ENCODE peak calls at places on chromosomes 5 and 9, in ten cellular contexts. A, Z, S, X, I, U, W, L, Y and F are unnamed samples.

GRCh38 chr5:39699164-39699563 is 274.4 kb upstream of the DAB2 start:
- DNase-seq in A (no peak), Z (no peak), S (no peak), X (no peak), I (no peak), U (no peak), W (no peak), L (no peak), Y (no peak), F (no peak)

GRCh38 chr5:146797683-146798082 is 80.9 kb downstream of the PPP2R2B start:
- DNase-seq in A (no peak), Z (no peak), S (no peak), X (no peak), I (no peak), U (no peak), W (no peak), L (no peak), Y (peak), F (no peak)

GRCh38 chr5:164600166-164600715 is 1094.8 kb downstream of the MAT2B start:
- DNase-seq in A (no peak), Z (no peak), S (no peak), X (no peak), I (peak), U (no peak), W (no peak), L (no peak), Y (no peak), F (no peak)

GRCh38 chr9:94805585-94805984 is 79.1 kb downstream of the AOPEP start:
- DNase-seq in A (no peak), Z (no peak), S (no peak), X (no peak), I (peak), U (no peak), W (peak), L (no peak), Y (no peak), F (no peak)

GRCh38 chr5:88882321-88883038 is 504 bp downstream of the MEF2C start:
- DNase-seq in A (no peak), Z (no peak), S (no peak), X (no peak), I (no peak), U (no peak), W (no peak), L (no peak), Y (no peak), F (peak)

GRCh38 chr5:110354341-110354740 is 372.1 kb downstream of the TMEM232 start:
- DNase-seq in A (peak), Z (no peak), S (no peak), X (no peak), I (no peak), U (no peak), W (no peak), L (no peak), Y (no peak), F (no peak)

GRCh38 chr5:137304227-137304874 is 194.8 kb downstream of the SPOCK1 start:
- DNase-seq in A (no peak), Z (no peak), S (no peak), X (no peak), I (no peak), U (no peak), W (no peak), L (peak), Y (peak), F (no peak)

GRCh38 chr5:150305577-150305976 is 2.9 kb upstream of the ARSI start:
- DNase-seq in A (no peak), Z (no peak), S (no peak), X (no peak), I (no peak), U (no peak), W (no peak), L (no peak), Y (no peak), F (no peak)

GRCh38 chr5:138752341-138752950 is 779 bp upstream of the CTNNA1 start:
- DNase-seq in A (no peak), Z (no peak), S (no peak), X (no peak), I (peak), U (peak), W (peak), L (peak), Y (no peak), F (peak)

GRCh38 chr5:159442210-159442850 is 112.0 kb upstream of the IL12B start:
- DNase-seq in A (no peak), Z (no peak), S (no peak), X (no peak), I (no peak), U (no peak), W (no peak), L (peak), Y (no peak), F (peak)

GRCh38 chr9:92463387-92463786 is 18.9 kb downstream of the ASPN start:
- DNase-seq in A (no peak), Z (no peak), S (no peak), X (no peak), I (no peak), U (no peak), W (no peak), L (no peak), Y (no peak), F (no peak)

GRCh38 chr9:110526426-110526825 is 53.1 kb downstream of the SVEP1 start:
- DNase-seq in A (no peak), Z (no peak), S (no peak), X (no peak), I (peak), U (no peak), W (peak), L (no peak), Y (no peak), F (no peak)

GRCh38 chr9:19201899-19202891 is 28.3 kb upstream of the DENND4C start:
- DNase-seq in A (no peak), Z (peak), S (no peak), X (no peak), I (no peak), U (no peak), W (no peak), L (no peak), Y (no peak), F (no peak)

GRCh38 chr5:32597046-32597629 is 11.8 kb downstream of the SUB1 start:
- DNase-seq in A (no peak), Z (no peak), S (no peak), X (no peak), I (no peak), U (no peak), W (no peak), L (no peak), Y (no peak), F (no peak)

GRCh38 chr9:130872912-130873503 is 23.6 kb downstream of the QRFP start:
- DNase-seq in A (peak), Z (no peak), S (no peak), X (no peak), I (no peak), U (no peak), W (no peak), L (peak), Y (peak), F (no peak)

GRCh38 chr5:178382689-178383276 is 150.2 kb upstream of the PHYKPL start:
- DNase-seq in A (peak), Z (no peak), S (no peak), X (no peak), I (no peak), U (no peak), W (no peak), L (no peak), Y (no peak), F (peak)

GRCh38 chr5:40689442-40689841 is 9.7 kb downstream of the PTGER4 start:
- DNase-seq in A (no peak), Z (no peak), S (peak), X (no peak), I (peak), U (no peak), W (peak), L (no peak), Y (no peak), F (no peak)

GRCh38 chr5:114305402-114306207 is 56.3 kb upstream of the KCNN2 start:
- DNase-seq in A (no peak), Z (no peak), S (no peak), X (no peak), I (peak), U (no peak), W (peak), L (no peak), Y (peak), F (peak)

GRCh38 chr5:91048073-91048472 is 335.0 kb downstream of the ARRDC3 start:
- DNase-seq in A (no peak), Z (no peak), S (no peak), X (no peak), I (no peak), U (no peak), W (no peak), L (no peak), Y (no peak), F (no peak)

GRCh38 chr5:57054671-57055070 is 102.7 kb upstream of the MIER3 start:
- DNase-seq in A (no peak), Z (no peak), S (no peak), X (no peak), I (no peak), U (no peak), W (no peak), L (no peak), Y (no peak), F (no peak)

GRCh38 chr9:128420651-128421473 is at the start of gene CERCAM:
- DNase-seq in A (peak), Z (peak), S (peak), X (peak), I (peak), U (no peak), W (no peak), L (peak), Y (peak), F (peak)

GRCh38 chr5:143733635-143734341 is 78.2 kb upstream of the HMHB1 start:
- DNase-seq in A (no peak), Z (no peak), S (no peak), X (no peak), I (no peak), U (no peak), W (peak), L (no peak), Y (no peak), F (no peak)

GRCh38 chr9:16100596-16101091 is 547.8 kb downstream of the CCDC171 start:
- DNase-seq in A (peak), Z (peak), S (no peak), X (no peak), I (no peak), U (no peak), W (no peak), L (peak), Y (no peak), F (no peak)

GRCh38 chr9:6024035-6024554 is 8.7 kb upstream of the RANBP6 start:
- DNase-seq in A (no peak), Z (no peak), S (peak), X (peak), I (no peak), U (no peak), W (no peak), L (no peak), Y (peak), F (peak)

GRCh38 chr5:82259172-82259800 is 18.9 kb downstream of the RPS23 start:
- DNase-seq in A (no peak), Z (no peak), S (no peak), X (no peak), I (peak), U (no peak), W (peak), L (no peak), Y (peak), F (peak)